ENCODE peak calls at places on chromosomes 16 and 17, in nine cellular contexts. C, Q, I, P, L, K, J, X and O are unnamed samples.

GRCh38 chr17:43881758-43882505 is 25.4 kb downstream of the MPP2 start:
- DNase-seq in C (no peak), Q (no peak), I (no peak), P (no peak), L (no peak), K (no peak), J (no peak), X (no peak), O (no peak)

GRCh38 chr16:89863741-89864391 is 9.5 kb upstream of the TCF25 start:
- DNase-seq in C (peak; percentile 37), Q (peak; percentile 44), I (no peak), P (no peak), L (no peak), K (no peak), J (no peak), X (peak; percentile 74), O (no peak)

GRCh38 chr17:80106176-80106575 is 4.8 kb downstream of the GAA start:
- DNase-seq in C (no peak), Q (no peak), I (no peak), P (no peak), L (no peak), K (no peak), J (no peak), X (no peak), O (no peak)

GRCh38 chr17:7438050-7438614 is 1.2 kb upstream of the FGF11 start:
- DNase-seq in C (peak; percentile 49), Q (no peak), I (no peak), P (peak; percentile 26), L (no peak), K (no peak), J (peak; percentile 73), X (peak; percentile 52), O (no peak)

GRCh38 chr16:3431779-3432219 is 11.5 kb downstream of the ZNF597 start:
- DNase-seq in C (peak; percentile 55), Q (no peak), I (no peak), P (peak; percentile 93), L (peak; percentile 73), K (no peak), J (no peak), X (no peak), O (no peak)

GRCh38 chr16:70320121-70320520 is 21.1 kb downstream of the DDX19B start:
- DNase-seq in C (no peak), Q (no peak), I (no peak), P (no peak), L (peak; percentile 40), K (no peak), J (no peak), X (no peak), O (no peak)

GRCh38 chr17:65537845-65538678 is 23.4 kb downstream of the AXIN2 start:
- DNase-seq in C (peak; percentile 77), Q (no peak), I (no peak), P (no peak), L (no peak), K (no peak), J (no peak), X (no peak), O (no peak)

GRCh38 chr17:59825533-59826316 is 67.0 kb downstream of the TUBD1 start:
- DNase-seq in C (no peak), Q (peak; percentile 62), I (no peak), P (no peak), L (no peak), K (no peak), J (no peak), X (no peak), O (no peak)

GRCh38 chr17:58233547-58233946 is 4.8 kb upstream of the LPO start:
- DNase-seq in C (no peak), Q (no peak), I (no peak), P (no peak), L (no peak), K (no peak), J (no peak), X (peak; percentile 67), O (no peak)

GRCh38 chr16:10957771-10958486 is 13.6 kb downstream of the CLEC16A start:
- DNase-seq in C (no peak), Q (peak; percentile 33), I (no peak), P (no peak), L (no peak), K (no peak), J (peak; percentile 22), X (no peak), O (no peak)

GRCh38 chr16:87436225-87437172 is 44.4 kb downstream of the MAP1LC3B start:
- DNase-seq in C (no peak), Q (no peak), I (no peak), P (no peak), L (no peak), K (no peak), J (no peak), X (no peak), O (peak; percentile 18)

GRCh38 chr16:89471225-89471624 is 19.1 kb downstream of the ANKRD11 start:
- DNase-seq in C (no peak), Q (no peak), I (peak; percentile 60), P (no peak), L (no peak), K (no peak), J (no peak), X (no peak), O (peak; percentile 35)

GRCh38 chr17:48148029-48148759 is 40.6 kb downstream of the SNX11 start:
- DNase-seq in C (no peak), Q (no peak), I (no peak), P (no peak), L (no peak), K (no peak), J (no peak), X (no peak), O (no peak)

GRCh38 chr16:64951193-64951592 is 170.7 kb downstream of the CDH11 start:
- DNase-seq in C (no peak), Q (no peak), I (no peak), P (no peak), L (no peak), K (no peak), J (no peak), X (no peak), O (no peak)

GRCh38 chr16:85401370-85401916 is 211.7 kb upstream of the GSE1 start:
- DNase-seq in C (no peak), Q (no peak), I (no peak), P (no peak), L (peak; percentile 58), K (no peak), J (no peak), X (no peak), O (no peak)

GRCh38 chr16:20704281-20704680 is 6.8 kb upstream of the ACSM1 start:
- DNase-seq in C (no peak), Q (no peak), I (no peak), P (no peak), L (no peak), K (peak; percentile 43), J (no peak), X (no peak), O (no peak)

GRCh38 chr17:59527325-59527917 is 38.0 kb upstream of the DHX40 start:
- DNase-seq in C (no peak), Q (no peak), I (no peak), P (no peak), L (no peak), K (no peak), J (no peak), X (no peak), O (no peak)

GRCh38 chr16:70482624-70483023 is 28.2 kb downstream of the FCSK start:
- DNase-seq in C (no peak), Q (no peak), I (no peak), P (no peak), L (no peak), K (no peak), J (no peak), X (no peak), O (no peak)

DNA sequence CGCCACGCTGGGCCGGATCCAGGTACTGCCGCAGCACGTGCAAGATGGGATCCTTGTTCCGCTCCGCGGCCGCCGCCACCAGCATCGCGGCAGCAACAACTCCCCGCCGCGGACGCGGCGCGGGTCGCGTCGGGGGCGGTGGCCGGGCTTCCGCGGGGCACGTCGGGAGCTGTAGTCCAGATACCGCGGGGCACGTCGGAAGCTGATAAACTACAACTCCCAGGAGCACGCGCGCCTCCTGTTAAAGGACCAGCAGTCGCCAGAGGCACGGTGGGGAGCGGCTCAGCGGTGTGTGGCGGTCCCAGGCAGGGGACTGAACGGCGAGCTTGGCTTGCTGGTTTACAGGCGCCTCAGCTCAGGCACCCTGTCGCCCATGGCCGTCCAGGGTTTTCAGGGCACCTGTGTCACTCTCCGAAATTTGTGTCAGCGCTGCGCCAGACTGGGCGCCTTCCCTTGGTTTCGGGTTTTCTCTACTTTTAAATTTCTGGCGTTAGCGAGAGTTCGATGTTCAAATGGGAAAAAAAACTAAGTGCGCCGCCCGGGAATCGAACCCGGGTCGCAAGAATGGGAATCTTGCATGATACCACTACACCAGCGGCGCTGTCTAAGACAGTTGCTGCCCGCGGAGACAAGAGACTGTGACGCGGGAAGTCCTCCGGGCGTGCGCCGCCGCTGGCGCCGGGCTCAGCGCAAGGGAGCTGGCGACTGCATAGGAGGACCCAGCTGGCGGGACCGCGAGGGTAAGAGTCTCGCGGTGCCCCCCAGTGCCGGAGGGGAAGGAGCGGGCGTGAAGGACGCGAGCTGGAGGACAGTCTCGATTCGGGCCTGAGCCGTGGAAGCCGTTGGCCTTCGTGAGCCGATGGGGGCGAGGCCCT is at the start of gene METTL26:
- DNase-seq in C (peak; percentile 92), Q (peak; percentile 95), I (peak; percentile 78), P (peak; percentile 95), L (peak; percentile 98), K (peak; percentile 92), J (peak; percentile 94), X (peak; percentile 96), O (peak; percentile 80)
- TF ChIP-seq CTCF in C (no peak), Q (no peak), I (no peak), P (no peak), L (no peak), K (peak; percentile 29), J (no peak), X (no peak), O (no peak)

DNA sequence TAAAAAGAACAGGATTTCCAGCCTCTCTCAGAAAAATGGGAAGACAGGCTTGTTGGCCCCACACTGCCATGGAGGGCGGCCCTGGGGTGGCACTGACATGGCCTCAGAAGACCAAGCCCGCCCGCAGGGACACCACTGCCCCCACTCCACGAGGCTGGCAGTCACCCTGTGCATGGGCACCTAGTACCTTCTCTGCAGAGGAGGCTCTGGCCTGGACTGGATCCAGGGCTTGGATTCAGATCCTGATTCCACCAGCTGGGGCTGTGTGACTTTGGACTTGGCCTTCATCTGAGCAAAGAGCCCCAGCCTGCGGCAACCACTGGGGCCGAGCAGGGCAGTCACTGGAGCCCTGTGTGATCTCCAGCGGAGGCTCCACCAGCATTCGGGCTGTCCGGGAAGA is 16.8 kb upstream of the FASN start:
- DNase-seq in C (no peak), Q (no peak), I (no peak), P (no peak), L (no peak), K (no peak), J (no peak), X (no peak), O (no peak)
- TF ChIP-seq CTCF in C (no peak), Q (no peak), I (no peak), P (no peak), L (no peak), K (no peak), J (no peak), X (no peak), O (no peak)

GRCh38 chr17:38509772-38510423 is 81.6 kb downstream of the ARHGAP23 start:
- DNase-seq in C (no peak), Q (no peak), I (no peak), P (no peak), L (no peak), K (no peak), J (no peak), X (peak; percentile 26), O (no peak)
- TF ChIP-seq CTCF in C (no peak), Q (no peak), I (no peak), P (no peak), L (no peak), K (no peak), J (no peak), X (no peak), O (no peak)

GRCh38 chr16:48231675-48232214 is 12.4 kb upstream of the LONP2 start:
- DNase-seq in C (peak; percentile 6), Q (peak; percentile 45), I (peak; percentile 2), P (no peak), L (no peak), K (peak; percentile 49), J (no peak), X (peak; percentile 65), O (peak; percentile 4)
- TF ChIP-seq CTCF in C (no peak), Q (peak; percentile 12), I (peak; percentile 74), P (peak; percentile 39), L (no peak), K (peak; percentile 76), J (no peak), X (peak; percentile 68), O (peak; percentile 64)